ENCODE peak calls at places on chromosomes 2 and 18, in six cellular contexts. W, C, O, G, X and H are unnamed samples.

GRCh38 chr2:169348321-169349002 is 13.9 kb downstream of the LRP2 start:
- DNase-seq in W (no peak), C (peak; percentile 82), O (no peak), G (no peak), X (no peak), H (no peak)

GRCh38 chr2:177710889-177711288 is 318.3 kb downstream of the AGPS start:
- DNase-seq in W (no peak), C (no peak), O (no peak), G (no peak), X (no peak), H (no peak)

GRCh38 chr2:96729748-96730147 is 10.1 kb downstream of the LMAN2L start:
- DNase-seq in W (no peak), C (no peak), O (no peak), G (no peak), X (no peak), H (no peak)

GRCh38 chr2:14626873-14627272 is 5.6 kb upstream of the LRATD1 start:
- DNase-seq in W (no peak), C (no peak), O (no peak), G (peak; percentile 38), X (no peak), H (no peak)

GRCh38 chr2:222427606-222428320 is 3.4 kb downstream of the SGPP2 start:
- DNase-seq in W (no peak), C (no peak), O (no peak), G (no peak), X (no peak), H (no peak)

GRCh38 chr2:139031722-139032121 is 251.5 kb upstream of the NXPH2 start:
- DNase-seq in W (no peak), C (no peak), O (no peak), G (peak; percentile 33), X (no peak), H (no peak)

GRCh38 chr2:119697290-119698013 is 18.5 kb downstream of the TMEM177 start:
- DNase-seq in W (no peak), C (no peak), O (no peak), G (no peak), X (no peak), H (no peak)

GRCh38 chr2:223262946-223263345 is 211.0 kb downstream of the KCNE4 start:
- DNase-seq in W (no peak), C (no peak), O (no peak), G (no peak), X (no peak), H (no peak)

GRCh38 chr2:236731767-236732580 is 162.3 kb downstream of the ACKR3 start:
- DNase-seq in W (no peak), C (peak; percentile 75), O (peak; percentile 43), G (no peak), X (no peak), H (no peak)

GRCh38 chr2:204706939-204707338 is 161.7 kb downstream of the PARD3B start:
- DNase-seq in W (no peak), C (no peak), O (no peak), G (no peak), X (no peak), H (no peak)

GRCh38 chr2:119481501-119482455 is 42.5 kb downstream of the SCTR start:
- DNase-seq in W (no peak), C (peak; percentile 53), O (peak; percentile 44), G (no peak), X (no peak), H (no peak)

GRCh38 chr2:133862400-133862977 is 294.2 kb upstream of the NCKAP5 start:
- DNase-seq in W (no peak), C (no peak), O (no peak), G (no peak), X (no peak), H (no peak)

GRCh38 chr2:9914384-9915065 is 37.0 kb upstream of the GRHL1 start:
- DNase-seq in W (no peak), C (no peak), O (no peak), G (no peak), X (no peak), H (peak; percentile 11)

GRCh38 chr18:39313992-39314391 is 1748.4 kb upstream of the CELF4 start:
- DNase-seq in W (no peak), C (no peak), O (peak; percentile 68), G (no peak), X (no peak), H (no peak)

GRCh38 chr2:70515938-70516337 is 37.7 kb downstream of the TGFA start:
- DNase-seq in W (no peak), C (no peak), O (no peak), G (no peak), X (no peak), H (no peak)

GRCh38 chr2:134246154-134246874 is 7.6 kb upstream of the MGAT5 start:
- DNase-seq in W (no peak), C (no peak), O (no peak), G (no peak), X (no peak), H (no peak)

GRCh38 chr2:234840336-234840735 is 111.5 kb upstream of the SH3BP4 start:
- DNase-seq in W (no peak), C (peak; percentile 84), O (peak; percentile 51), G (no peak), X (no peak), H (no peak)

GRCh38 chr2:148764820-148765219 is 110.2 kb upstream of the KIF5C start:
- DNase-seq in W (no peak), C (no peak), O (no peak), G (no peak), X (no peak), H (peak; percentile 12)

GRCh38 chr2:106108351-106108750 is 85.8 kb downstream of the UXS1 start:
- DNase-seq in W (no peak), C (peak; percentile 63), O (no peak), G (no peak), X (no peak), H (no peak)

GRCh38 chr2:147689510-147689909 is 155.3 kb upstream of the ACVR2A start:
- DNase-seq in W (no peak), C (no peak), O (peak; percentile 20), G (no peak), X (no peak), H (no peak)

GRCh38 chr2:106057206-106057605 is 136.9 kb downstream of the UXS1 start:
- DNase-seq in W (no peak), C (no peak), O (no peak), G (no peak), X (peak; percentile 34), H (peak; percentile 12)

GRCh38 chr2:79530443-79530842 is 17.6 kb downstream of the CTNNA2 start:
- DNase-seq in W (no peak), C (peak; percentile 23), O (no peak), G (no peak), X (no peak), H (no peak)

GRCh38 chr2:190255668-190256067 is 64.0 kb downstream of the HIBCH start:
- DNase-seq in W (no peak), C (no peak), O (no peak), G (no peak), X (no peak), H (no peak)

GRCh38 chr2:175926272-175926671 is 75.8 kb downstream of the LNPK start:
- DNase-seq in W (no peak), C (no peak), O (no peak), G (no peak), X (no peak), H (no peak)

GRCh38 chr2:105903051-105903674 is 158.5 kb downstream of the NCK2 start:
- DNase-seq in W (no peak), C (no peak), O (no peak), G (no peak), X (no peak), H (no peak)

GRCh38 chr2:127220807-127221527 is 868 bp upstream of the CYP27C1 start:
- DNase-seq in W (no peak), C (no peak), O (no peak), G (no peak), X (no peak), H (no peak)

GRCh38 chr2:127220102-127220806 is at the start of gene CYP27C1:
- DNase-seq in W (no peak), C (peak; percentile 28), O (no peak), G (no peak), X (no peak), H (no peak)

GRCh38 chr2:127217470-127218325 is 2.4 kb downstream of the CYP27C1 start:
- DNase-seq in W (no peak), C (no peak), O (no peak), G (no peak), X (no peak), H (no peak)

GRCh38 chr2:127219716-127220090 is 396 bp downstream of the CYP27C1 start:
- DNase-seq in W (no peak), C (no peak), O (no peak), G (peak; percentile 83), X (no peak), H (no peak)

DNA sequence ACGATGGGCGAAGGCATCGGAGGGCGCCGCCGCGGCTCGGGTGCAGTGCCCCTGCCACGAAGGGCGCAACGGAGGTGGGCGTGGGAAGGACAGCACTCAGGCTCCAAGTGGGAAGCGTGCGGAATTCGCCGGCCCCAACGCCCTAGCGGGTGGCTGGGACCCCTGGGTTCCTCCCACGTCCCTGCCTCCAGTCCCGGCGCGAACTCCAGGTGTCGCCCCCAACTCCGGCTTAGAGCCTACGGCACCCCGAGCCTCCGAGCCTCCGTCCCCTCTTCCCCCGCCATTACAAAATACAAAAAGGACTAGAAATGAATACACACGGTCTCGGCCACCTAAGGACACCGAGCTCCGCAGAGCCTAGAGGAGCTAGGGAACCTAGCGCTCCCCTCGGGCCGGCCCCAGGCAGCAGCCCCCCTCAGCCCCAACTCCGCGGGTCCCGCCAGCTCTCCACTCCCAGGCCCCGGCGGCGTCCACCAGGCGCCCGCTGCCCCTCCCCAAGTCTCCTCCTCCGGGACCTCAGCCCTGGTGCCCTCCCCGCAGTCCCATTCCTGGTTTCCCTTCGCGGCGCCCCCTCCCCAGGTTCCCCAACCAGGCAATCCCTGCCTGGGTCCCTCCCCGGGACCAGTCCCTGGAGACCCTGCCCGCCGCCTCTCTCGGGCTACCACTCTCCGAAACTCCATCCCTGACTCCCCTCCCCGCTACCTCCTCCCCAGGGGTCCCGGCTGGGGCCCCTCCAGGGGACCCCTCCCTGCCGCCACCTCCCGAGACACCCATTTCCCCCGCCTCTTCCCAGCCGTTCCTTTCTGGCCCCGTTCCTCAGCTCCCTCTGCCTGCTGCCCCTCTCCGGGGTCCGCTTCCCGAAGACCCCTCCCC is 1.0 kb downstream of the CYP27C1 start:
- DNase-seq in W (no peak), C (no peak), O (no peak), G (no peak), X (no peak), H (no peak)
- H3K4me3 ChIP-seq in W (peak overlapping the region; percentile 73), C (peak overlapping the region; percentile 65), O (no peak overlapping the region), G (peak overlapping the region; percentile 22), X (no peak overlapping the region), H (no peak overlapping the region)

DNA sequence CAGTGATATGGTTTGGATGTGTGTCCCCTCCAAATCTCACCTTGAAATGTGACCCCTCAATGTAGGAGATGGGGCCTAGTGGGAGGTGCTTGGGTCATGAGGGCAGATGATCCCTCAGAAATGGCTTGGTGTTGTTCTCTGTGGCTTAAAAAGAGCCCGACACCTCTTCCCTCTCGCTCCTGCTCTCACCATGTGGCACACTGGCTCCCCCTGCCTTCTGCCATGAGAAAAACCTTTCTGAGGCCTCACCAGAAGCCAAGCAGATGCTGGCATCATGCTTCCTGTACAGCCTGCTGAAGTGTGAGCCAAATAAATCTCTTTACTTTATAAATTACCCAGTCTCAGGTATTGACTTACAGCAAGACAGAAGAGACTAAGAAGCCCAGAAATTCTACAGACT is 357.1 kb downstream of the NRXN1 start:
- DNase-seq in W (no peak), C (no peak), O (no peak), G (no peak), X (no peak), H (no peak)
- TF ChIP-seq CTCF in W (no peak), C (no peak), O (no peak), G (no peak), X (peak; percentile 8), H (no peak)

GRCh38 chr2:39121523-39122063 is 742 bp upstream of the SOS1 start:
- DNase-seq in W (no peak), C (no peak), O (no peak), G (no peak), X (no peak), H (no peak)
- H3K4me3 ChIP-seq in W (peak overlapping the region; percentile 87), C (peak overlapping the region; percentile 88), O (peak overlapping the region; percentile 17), G (peak overlapping the region; percentile 81), X (peak overlapping the region; percentile 85), H (peak overlapping the region; percentile 67)

GRCh38 chr2:226622484-226622883 is 177.1 kb downstream of the IRS1 start:
- DNase-seq in W (no peak), C (no peak), O (no peak), G (no peak), X (no peak), H (no peak)
- TF ChIP-seq CTCF in W (no peak), C (no peak), O (no peak), G (no peak), X (peak; percentile 12), H (no peak)